ENCODE peak calls at places on chromosomes 16 and 17, in eight cellular contexts. W is PC-3, Z is SK-N-SH, I is GM23338, M is HCT116, F is GM23248, Q is hepatocyte, V is MM.1S. K is an unnamed sample.

GRCh38 chr16:58105619-58106018 is 23.6 kb downstream of the CFAP20 start:
- DNase-seq in Q (peak; percentile 42), W (no peak), V (no peak), I (no peak), Z (no peak), F (peak; percentile 9), M (no peak), K (no peak)

GRCh38 chr17:73901661-73902415 is 257.6 kb upstream of the SDK2 start:
- DNase-seq in F (peak; percentile 12), V (no peak), Q (peak; percentile 50), Z (no peak), I (peak; percentile 73), M (no peak), W (no peak), K (peak; percentile 25)

GRCh38 chr17:17682293-17682736 is 1.1 kb downstream of the RAI1 start:
- DNase-seq in V (peak; percentile 66), Q (peak; percentile 82), I (no peak), Z (peak; percentile 74), F (peak; percentile 76), M (no peak), W (peak; percentile 30), K (peak; percentile 70)

GRCh38 chr17:50096092-50096491 is 941 bp downstream of the PDK2 start:
- DNase-seq in Q (no peak), V (no peak), F (peak; percentile 23), M (no peak), I (no peak), W (no peak), Z (no peak), K (no peak)

GRCh38 chr17:70855401-70856054 is 686.2 kb downstream of the KCNJ2 start:
- DNase-seq in W (peak; percentile 87), Z (no peak), M (no peak), I (no peak), V (no peak), F (peak; percentile 1), Q (no peak), K (no peak)

GRCh38 chr17:63443053-63443452 is 3.1 kb downstream of the CYB561 start:
- DNase-seq in W (no peak), Q (no peak), I (no peak), V (no peak), M (no peak), Z (peak; percentile 69), F (no peak), K (no peak)

GRCh38 chr17:27810211-27810901 is 10.0 kb upstream of the NOS2 start:
- DNase-seq in V (peak; percentile 57), F (no peak), M (no peak), W (no peak), Q (peak; percentile 23), I (peak; percentile 11), Z (no peak), K (no peak)

GRCh38 chr16:19084139-19084538 is 16.7 kb downstream of the COQ7 start:
- DNase-seq in V (no peak), I (no peak), F (no peak), Z (no peak), Q (no peak), W (no peak), M (no peak), K (no peak)

GRCh38 chr17:77829871-77830799 is 128.4 kb upstream of the TNRC6C start:
- DNase-seq in I (no peak), Q (peak; percentile 58), Z (peak; percentile 47), V (no peak), F (peak; percentile 95), M (no peak), W (peak; percentile 53), K (no peak)

GRCh38 chr16:12271006-12271405 is 294.5 kb downstream of the SNX29 start:
- DNase-seq in M (peak; percentile 12), V (no peak), F (peak; percentile 52), W (peak; percentile 56), Z (no peak), Q (peak; percentile 18), I (peak; percentile 69), K (peak; percentile 66)

GRCh38 chr17:75980188-75981018 is 1.4 kb downstream of the TEN1 start:
- DNase-seq in Q (no peak), M (no peak), Z (no peak), F (peak; percentile 60), I (no peak), V (no peak), W (no peak), K (no peak)

GRCh38 chr16:46949216-46949892 is 24.1 kb downstream of the DNAJA2 start:
- DNase-seq in Z (no peak), M (no peak), V (no peak), Q (no peak), F (no peak), W (no peak), I (no peak), K (no peak)

GRCh38 chr17:34639706-34640425 is 60.5 kb downstream of the TMEM132E start:
- DNase-seq in Q (no peak), Z (no peak), W (no peak), F (no peak), I (no peak), V (no peak), M (no peak), K (no peak)

DNA sequence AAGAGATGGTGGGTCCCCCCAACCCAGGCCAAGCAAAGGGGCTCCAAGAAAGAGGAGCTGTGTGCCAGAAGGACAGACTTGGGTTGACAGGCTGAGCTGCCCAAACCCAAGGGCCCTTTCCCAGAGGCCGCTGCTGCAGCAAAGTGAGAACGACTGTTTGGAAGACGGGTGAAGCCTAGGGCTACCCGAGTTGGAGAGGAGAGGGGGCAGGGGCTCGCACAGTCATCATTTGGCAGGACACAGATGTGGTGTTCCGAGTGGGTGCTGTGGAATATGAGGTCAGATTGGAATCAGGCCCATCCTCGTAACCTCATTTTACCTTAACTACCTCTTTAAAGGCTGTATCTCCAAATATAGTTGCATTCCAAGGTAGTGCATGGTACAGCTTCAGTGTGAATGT is 5.3 kb upstream of the MFAP4 start:
- DNase-seq in M (no peak), F (no peak), V (no peak), W (no peak), Z (no peak), I (no peak), Q (no peak), K (no peak)
- H3K27ac ChIP-seq in M (no peak overlapping the region), F (no peak overlapping the region), V (no peak overlapping the region), W (no peak overlapping the region), Z (no peak overlapping the region), I (no peak overlapping the region), Q (no peak overlapping the region), K (no peak overlapping the region)

DNA sequence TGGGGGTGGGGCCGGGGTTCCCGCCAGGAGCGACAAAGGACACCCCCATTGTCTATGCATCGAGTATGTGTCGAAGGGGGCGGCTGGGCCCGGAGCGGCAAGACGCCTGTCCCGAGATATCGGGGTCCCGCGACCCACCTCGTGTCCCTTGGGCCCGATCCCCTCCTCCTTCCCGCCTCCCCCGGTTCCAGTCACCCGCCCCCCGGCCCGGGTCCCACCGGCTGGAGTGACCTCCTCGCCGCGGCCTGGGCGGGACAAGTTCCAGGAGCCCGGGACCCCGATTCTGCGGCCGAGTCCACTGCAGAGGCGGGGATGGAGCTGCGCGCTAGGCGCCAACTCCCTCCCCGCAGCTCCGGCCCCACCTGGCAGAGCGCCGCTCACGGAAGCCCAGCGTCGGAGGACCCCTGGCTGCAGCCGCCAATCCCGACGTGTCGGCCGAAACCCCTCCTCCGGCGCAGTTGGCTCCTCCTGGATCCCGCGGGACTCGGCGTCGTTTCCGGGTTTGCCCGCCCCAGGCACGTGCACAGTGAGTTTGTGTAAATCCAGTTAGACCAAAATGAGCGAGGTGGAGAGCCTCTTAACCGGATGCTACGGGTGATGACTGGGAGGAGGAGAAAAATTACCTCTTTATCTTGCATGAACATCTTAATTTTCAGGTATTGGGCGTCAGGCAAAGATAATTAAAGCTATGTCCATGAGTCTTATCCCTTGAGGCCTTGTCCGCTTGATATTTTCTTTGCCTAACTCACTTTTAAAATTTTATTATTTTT is at the start of gene NMRAL1:
- DNase-seq in Z (peak; percentile 96), I (peak; percentile 98), Q (peak; percentile 94), W (peak; percentile 91), V (peak; percentile 69), M (peak; percentile 84), F (peak; percentile 91), K (peak; percentile 98)
- TF ChIP-seq EZH2phosphoT487 in Z (no peak), I (no peak), Q (no peak), W (no peak), V (no peak), M (no peak), F (no peak), K (no peak)

GRCh38 chr16:84827131-84827574 is 7.4 kb downstream of the CRISPLD2 start:
- DNase-seq in F (peak; percentile 69), Z (peak; percentile 85), M (no peak), V (no peak), I (no peak), W (no peak), Q (peak; percentile 62), K (no peak)
- H3K9me2 ChIP-seq in F (no peaks in the 10 kb centered on the region), Z (no peaks in the 10 kb centered on the region), M (no peaks in the 10 kb centered on the region), V (no peaks in the 10 kb centered on the region), I (no peaks in the 10 kb centered on the region), W (no peaks in the 10 kb centered on the region), Q (no peaks in the 10 kb centered on the region), K (no peaks in the 10 kb centered on the region)

GRCh38 chr17:65530985-65531507 is 30.4 kb downstream of the AXIN2 start:
- DNase-seq in W (no peak), V (no peak), F (peak; percentile 54), M (no peak), Q (no peak), I (no peak), Z (peak; percentile 48), K (no peak)

GRCh38 chr17:65530158-65530984 is 31.1 kb downstream of the AXIN2 start:
- DNase-seq in V (no peak), W (no peak), Q (no peak), Z (no peak), F (no peak), M (no peak), I (no peak), K (no peak)

GRCh38 chr17:65533056-65533745 is 28.2 kb downstream of the AXIN2 start:
- DNase-seq in M (no peak), V (no peak), Q (no peak), W (no peak), F (no peak), I (no peak), Z (no peak), K (no peak)

GRCh38 chr17:65532491-65532890 is 29.0 kb downstream of the AXIN2 start:
- DNase-seq in V (no peak), F (no peak), Q (no peak), W (no peak), M (no peak), I (no peak), Z (no peak), K (no peak)

DNA sequence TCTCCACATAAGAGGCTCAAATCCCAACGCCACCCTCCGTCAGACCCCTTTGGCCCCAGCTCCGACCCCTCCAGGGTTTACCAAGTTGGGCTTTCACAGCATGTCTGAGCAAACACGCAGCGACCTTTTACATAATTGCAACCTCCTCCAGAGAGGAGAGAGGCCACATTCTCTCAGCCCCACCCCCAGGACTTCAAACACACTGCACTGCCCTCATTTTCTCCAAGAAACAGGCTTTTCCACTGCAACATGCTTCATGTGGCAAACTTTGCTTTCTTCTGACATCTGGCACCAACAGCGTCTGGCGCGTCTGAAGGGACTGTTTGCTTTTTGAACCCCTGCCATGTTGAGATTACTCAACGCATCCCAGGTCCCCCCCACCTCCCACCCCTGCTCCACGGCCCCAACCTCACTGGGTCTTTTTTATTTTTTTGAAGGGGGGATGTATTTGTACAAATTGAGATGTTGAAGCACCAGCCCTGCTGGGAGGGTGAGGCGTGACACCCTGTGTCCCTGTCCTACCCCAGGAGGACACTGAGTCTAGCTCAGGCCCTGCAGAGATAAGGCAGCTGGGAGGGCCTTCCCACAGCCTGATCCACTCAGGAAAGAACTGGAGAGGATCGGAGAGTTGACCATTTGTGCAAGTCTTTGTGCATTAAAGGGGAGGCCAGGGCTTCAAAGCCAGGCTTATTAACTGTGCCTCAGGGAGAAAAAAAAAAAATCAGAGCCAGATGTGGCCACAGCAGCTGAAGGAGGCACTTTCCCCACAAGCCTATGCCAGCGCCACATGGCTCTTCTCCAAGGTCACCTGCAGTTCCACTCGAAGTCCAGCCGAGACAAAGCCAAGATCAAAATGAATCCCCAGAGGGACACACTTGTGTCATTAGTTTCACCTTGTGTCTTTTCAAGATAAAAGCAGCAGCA is 29.7 kb downstream of the AXIN2 start:
- DNase-seq in W (no peak), M (no peak), I (peak; percentile 60), F (peak; percentile 53), Z (peak; percentile 93), Q (peak; percentile 76), V (no peak), K (no peak)
- H3K27ac ChIP-seq in W (no peak overlapping the region), M (peak overlapping the region; percentile 16), I (peak overlapping the region; percentile 74), F (no peak overlapping the region), Z (no peak overlapping the region), Q (peak overlapping the region; percentile 84), V (no peak overlapping the region), K (no peak overlapping the region)